ENCODE peak calls at places on chromosomes 2 and 18, in four cellular contexts. Z is transverse colon, N is stomach, C is spleen. S is an unnamed sample.

GRCh38 chr2:20157606-20157970 is 67.3 kb downstream of the SDC1 start:
- DNase-seq in Z (no peak), C (no peak), N (no peak), S (no peak)

GRCh38 chr18:79916546-79917350 is 34.7 kb downstream of the SLC66A2 start:
- DNase-seq in C (peak; percentile 41), N (peak; percentile 15), Z (peak; percentile 3), S (no peak)

GRCh38 chr2:286774-287392 is 1.0 kb downstream of the ALKAL2 start:
- DNase-seq in N (no peak), C (no peak), Z (no peak), S (no peak)

GRCh38 chr2:63827749-63828148 is 13.9 kb upstream of the UGP2 start:
- DNase-seq in C (no peak), Z (no peak), N (no peak), S (no peak)

GRCh38 chr2:86372641-86373502 is 35.4 kb upstream of the REEP1 start:
- DNase-seq in N (peak; percentile 56), Z (peak; percentile 60), C (no peak), S (no peak)

GRCh38 chr2:161243312-161243711 is 64.9 kb upstream of the PSMD14 start:
- DNase-seq in N (no peak), C (no peak), Z (no peak), S (no peak)

GRCh38 chr2:236954641-236955040 is 131.0 kb upstream of the COPS8 start:
- DNase-seq in C (no peak), Z (no peak), N (no peak), S (no peak)

GRCh38 chr2:35714883-35715282 is 640.7 kb upstream of the CRIM1 start:
- DNase-seq in N (no peak), Z (no peak), C (no peak), S (no peak)

GRCh38 chr2:53632714-53633113 is 134.9 kb upstream of the CHAC2 start:
- DNase-seq in Z (no peak), N (no peak), C (no peak), S (no peak)

GRCh38 chr2:96174251-96175144 is 29.3 kb upstream of the DUSP2 start:
- DNase-seq in N (peak; percentile 85), Z (peak; percentile 86), C (peak; percentile 94), S (peak; percentile 78)

GRCh38 chr2:27435628-27436027 is 6.6 kb upstream of the KRTCAP3 start:
- DNase-seq in N (no peak), C (no peak), Z (no peak), S (no peak)

GRCh38 chr2:217653240-217653639 is 349.6 kb downstream of the TNS1 start:
- DNase-seq in C (no peak), Z (peak; percentile 23), N (no peak), S (no peak)

GRCh38 chr2:224208443-224208842 is 169.4 kb upstream of the SERPINE2 start:
- DNase-seq in C (no peak), N (no peak), Z (no peak), S (no peak)

GRCh38 chr2:47050762-47051161 is 104.3 kb downstream of the STPG4 start:
- DNase-seq in C (no peak), N (no peak), Z (no peak), S (no peak)

GRCh38 chr2:165203689-165204559 is at the start of gene SCN3A:
- DNase-seq in Z (peak; percentile 16), N (peak; percentile 30), C (no peak), S (no peak)

GRCh38 chr2:158501301-158501700 is 44.5 kb downstream of the PKP4 start:
- DNase-seq in Z (no peak), C (no peak), N (peak; percentile 35), S (no peak)

GRCh38 chr2:33494155-33494779 is 17.8 kb downstream of the RASGRP3 start:
- DNase-seq in N (no peak), Z (no peak), C (no peak), S (no peak)

GRCh38 chr2:170307988-170308387 is 130.0 kb downstream of the MYO3B start:
- DNase-seq in Z (no peak), C (no peak), N (no peak), S (no peak)

GRCh38 chr2:145692971-145693478 is 1173.1 kb upstream of the ZEB2 start:
- DNase-seq in N (peak; percentile 37), Z (no peak), C (no peak), S (peak; percentile 84)

GRCh38 chr2:96175951-96176350 is 30.7 kb upstream of the DUSP2 start:
- DNase-seq in N (no peak), Z (no peak), C (no peak), S (no peak)

GRCh38 chr18:46169464-46169941 is 65.3 kb downstream of the HAUS1 start:
- DNase-seq in C (no peak), N (no peak), Z (no peak), S (no peak)

GRCh38 chr2:85468096-85468703 is 49.7 kb downstream of the SH2D6 start:
- DNase-seq in N (no peak), C (peak; percentile 6), Z (no peak), S (no peak)

GRCh38 chr2:101704046-101704466 is 6.5 kb downstream of the MAP4K4 start:
- DNase-seq in C (no peak), N (no peak), Z (no peak), S (no peak)

GRCh38 chr2:170465241-170465640 is 249.9 kb upstream of the SP5 start:
- DNase-seq in Z (no peak), N (no peak), C (no peak), S (no peak)

GRCh38 chr2:217356795-217357194 is 496.9 kb upstream of the TNP1 start:
- DNase-seq in N (no peak), Z (no peak), C (no peak), S (no peak)

GRCh38 chr2:233439191-233439590 is 84.9 kb downstream of the DGKD start:
- DNase-seq in Z (no peak), C (peak; percentile 56), N (no peak), S (no peak)

GRCh38 chr2:197596751-197597150 is 78.6 kb downstream of the RFTN2 start:
- DNase-seq in N (no peak), Z (no peak), C (no peak), S (no peak)

GRCh38 chr2:44777542-44777941 is 164.0 kb upstream of the SIX3 start:
- DNase-seq in Z (peak; percentile 16), N (no peak), C (no peak), S (no peak)

GRCh38 chr2:171095014-171095582 is 65.6 kb downstream of the TLK1 start:
- DNase-seq in C (no peak), N (no peak), Z (no peak), S (no peak)

GRCh38 chr2:14081526-14081925 is 551.0 kb upstream of the LRATD1 start:
- DNase-seq in N (no peak), Z (no peak), C (no peak), S (no peak)

DNA sequence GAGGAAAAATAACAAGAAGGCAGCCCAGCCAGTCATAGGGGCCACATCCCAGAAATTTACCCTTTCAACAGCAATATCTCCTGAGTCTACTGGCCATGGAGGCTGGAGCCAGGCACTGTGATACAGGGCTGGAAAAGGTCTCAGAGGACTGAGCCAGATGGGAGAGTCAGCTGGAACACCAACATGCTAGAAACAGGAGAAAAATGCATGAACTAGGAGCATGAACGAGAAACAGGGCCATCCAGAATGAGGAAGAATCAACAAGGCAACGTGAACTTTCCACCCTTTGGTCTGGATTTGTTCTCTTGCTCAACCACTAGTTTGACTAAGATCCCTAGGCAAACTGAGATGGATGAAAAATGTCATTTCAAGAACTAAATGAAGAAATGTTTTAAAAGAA is 13.1 kb downstream of the PID1 start:
- DNase-seq in N (no peak), Z (no peak), C (no peak), S (no peak)
- TF ChIP-seq POLR2AphosphoS5 in N (no peak), Z (no peak), C (no peak), S (no peak)

DNA sequence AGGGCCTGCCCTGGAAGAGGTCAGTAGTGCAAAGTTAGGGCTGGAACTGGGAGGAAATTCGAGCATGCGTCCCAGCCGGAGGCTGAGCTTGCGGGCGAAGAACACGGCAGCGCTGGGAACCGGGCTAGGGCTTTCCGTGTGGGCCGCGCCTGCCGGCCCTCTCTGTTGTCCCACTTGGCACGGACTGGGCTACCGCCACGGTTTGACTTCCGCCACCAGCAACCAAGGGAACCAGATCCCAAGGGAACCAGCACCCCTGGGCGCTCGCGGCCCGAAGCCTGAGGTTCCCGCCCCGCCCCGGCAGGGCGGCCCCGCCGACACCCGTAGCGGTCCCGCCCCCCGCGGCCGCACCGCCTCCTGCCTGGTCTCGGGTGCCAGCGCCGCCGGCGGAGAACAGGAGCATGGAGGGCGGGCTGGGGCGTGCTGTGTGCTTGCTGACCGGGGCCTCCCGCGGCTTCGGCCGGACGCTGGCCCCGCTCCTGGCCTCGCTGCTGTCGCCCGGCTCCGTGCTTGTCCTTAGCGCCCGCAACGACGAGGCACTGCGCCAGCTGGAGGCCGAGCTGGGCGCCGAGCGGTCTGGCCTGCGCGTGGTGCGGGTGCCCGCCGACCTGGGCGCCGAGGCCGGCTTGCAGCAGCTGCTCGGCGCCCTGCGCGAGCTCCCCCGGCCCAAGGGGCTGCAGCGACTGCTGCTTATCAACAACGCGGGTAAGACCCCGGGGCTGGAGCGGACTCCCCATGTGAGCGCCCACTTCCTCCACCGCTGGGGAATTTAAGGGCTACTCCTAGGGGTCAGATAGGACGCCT is at the start of gene SPR:
- DNase-seq in Z (peak; percentile 85), N (peak; percentile 90), C (peak; percentile 89), S (no peak)
- TF ChIP-seq POLR2AphosphoS5 in Z (peak; percentile 35), N (peak; percentile 56), C (peak; percentile 35), S (no peak)

GRCh38 chr2:136351684-136352083 is 233.7 kb upstream of the CXCR4 start:
- DNase-seq in N (no peak), Z (no peak), C (no peak), S (no peak)
- TF ChIP-seq POLR2AphosphoS5 in N (no peak), Z (no peak), C (no peak), S (no peak)

GRCh38 chr2:181313845-181314244 is 143.3 kb upstream of the ITGA4 start:
- DNase-seq in C (no peak), Z (no peak), N (no peak), S (no peak)

GRCh38 chr2:181310967-181311366 is 146.2 kb upstream of the ITGA4 start:
- DNase-seq in C (peak; percentile 42), Z (no peak), N (no peak), S (no peak)

GRCh38 chr2:181309576-181309975 is 147.6 kb upstream of the ITGA4 start:
- DNase-seq in Z (no peak), N (no peak), C (no peak), S (peak; percentile 36)

GRCh38 chr2:181311841-181312240 is 145.3 kb upstream of the ITGA4 start:
- DNase-seq in N (no peak), C (peak; percentile 79), Z (peak; percentile 32), S (no peak)

GRCh38 chr2:181312515-181312927 is 144.7 kb upstream of the ITGA4 start:
- DNase-seq in C (peak; percentile 27), N (no peak), Z (peak; percentile 21), S (no peak)
- TF ChIP-seq POLR2AphosphoS5 in C (no peak), N (no peak), Z (no peak), S (no peak)

GRCh38 chr18:53757346-53757745 is 467.1 kb downstream of the MBD2 start:
- DNase-seq in N (no peak), C (no peak), Z (no peak), S (no peak)

GRCh38 chr18:53753616-53754015 is 470.9 kb downstream of the MBD2 start:
- DNase-seq in Z (no peak), N (no peak), C (no peak), S (no peak)

GRCh38 chr18:53754154-53754553 is 470.3 kb downstream of the MBD2 start:
- DNase-seq in Z (no peak), N (no peak), C (no peak), S (no peak)

GRCh38 chr18:53756607-53756972 is 467.9 kb downstream of the MBD2 start:
- DNase-seq in N (no peak), Z (no peak), C (no peak), S (no peak)

GRCh38 chr18:53755914-53756606 is 468.4 kb downstream of the MBD2 start:
- DNase-seq in Z (no peak), N (no peak), C (no peak), S (no peak)
- TF ChIP-seq POLR2AphosphoS5 in Z (no peak), N (no peak), C (no peak), S (no peak)

S was measured in HL-60.